ENCODE peak calls at places on chromosomes 16 and 17, in seven cellular contexts. X is uterus, U is IMR-90, T is vagina, Q is sigmoid colon, W is transverse colon, L is body of pancreas. H is an unnamed sample.

GRCh38 chr17:83195330-83196087 is 116.1 kb downstream of the METRNL start:
- DNase-seq in W (no peak), L (peak; percentile 59), X (peak; percentile 36), Q (peak; percentile 69), U (no peak), T (no peak), H (peak; percentile 25)

GRCh38 chr17:8581002-8581658 is 49.4 kb downstream of the MYH10 start:
- DNase-seq in W (no peak), X (no peak), Q (no peak), U (no peak), L (no peak), T (no peak), H (no peak)

GRCh38 chr17:35315283-35315682 is 58.1 kb downstream of the SLFN11 start:
- DNase-seq in T (no peak), U (peak; percentile 85), X (no peak), Q (no peak), W (no peak), L (no peak), H (no peak)

GRCh38 chr17:1759529-1759928 is 2.3 kb upstream of the SERPINF1 start:
- DNase-seq in T (no peak), L (no peak), W (no peak), U (no peak), Q (no peak), X (no peak), H (no peak)

GRCh38 chr17:78359936-78360370 is at the start of gene SOCS3:
- DNase-seq in W (peak; percentile 96), Q (peak; percentile 98), X (peak; percentile 96), L (peak; percentile 94), U (peak; percentile 94), T (no peak), H (peak; percentile 88)

GRCh38 chr16:69110406-69110805 is 5.0 kb downstream of the HAS3 start:
- DNase-seq in X (no peak), W (no peak), L (no peak), T (no peak), U (no peak), Q (no peak), H (no peak)

GRCh38 chr16:66275795-66276428 is 90.6 kb upstream of the CDH5 start:
- DNase-seq in Q (peak; percentile 27), W (peak; percentile 49), T (peak; percentile 49), X (no peak), L (peak; percentile 50), U (peak; percentile 76), H (peak; percentile 50)

GRCh38 chr16:12758670-12759558 is 44.8 kb downstream of the CPPED1 start:
- DNase-seq in U (no peak), L (no peak), T (no peak), X (no peak), W (no peak), Q (no peak), H (no peak)

GRCh38 chr17:55570360-55570759 is 59.1 kb upstream of the SMIM36 start:
- DNase-seq in Q (no peak), U (no peak), L (no peak), T (no peak), W (no peak), X (no peak), H (no peak)

GRCh38 chr16:68444058-68444657 is 4.2 kb downstream of the SMPD3 start:
- DNase-seq in U (peak; percentile 21), X (no peak), L (peak; percentile 37), W (peak; percentile 49), Q (no peak), T (no peak), H (peak; percentile 47)

GRCh38 chr17:74354123-74354522 is 7.5 kb downstream of the BTBD17 start:
- DNase-seq in W (peak; percentile 55), U (no peak), T (no peak), X (no peak), Q (no peak), L (no peak), H (peak; percentile 74)

GRCh38 chr17:45234641-45235040 is 13.0 kb downstream of the FMNL1 start:
- DNase-seq in Q (no peak), T (no peak), W (no peak), L (no peak), X (no peak), U (no peak), H (no peak)

GRCh38 chr17:20157078-20157360 is 147.9 kb downstream of the SPECC1 start:
- DNase-seq in U (no peak), W (peak; percentile 27), T (no peak), X (no peak), Q (no peak), L (no peak), H (no peak)

GRCh38 chr17:20156196-20157077 is 147.3 kb downstream of the SPECC1 start:
- DNase-seq in L (peak; percentile 60), Q (no peak), X (peak; percentile 18), W (peak; percentile 61), U (peak; percentile 25), T (no peak), H (peak; percentile 46)

GRCh38 chr17:20153231-20153630 is 144.1 kb downstream of the SPECC1 start:
- DNase-seq in U (no peak), T (no peak), L (no peak), Q (no peak), W (peak; percentile 11), X (no peak), H (no peak)

GRCh38 chr17:20154601-20155000 is 145.4 kb downstream of the SPECC1 start:
- DNase-seq in U (no peak), W (no peak), X (no peak), L (no peak), Q (no peak), T (no peak), H (no peak)

GRCh38 chr17:20155258-20156195 is 146.4 kb downstream of the SPECC1 start:
- DNase-seq in W (peak; percentile 99), U (peak; percentile 96), L (peak; percentile 97), Q (peak; percentile 95), T (no peak), X (peak; percentile 94), H (peak; percentile 100)
- TF ChIP-seq POLR2A in W (peak; percentile 86), U (peak; percentile 62), L (peak; percentile 80), Q (no peak), T (no peak), X (peak; percentile 50), H (no peak)

GRCh38 chr17:7114241-7114874 is at the start of gene ASGR2:
- DNase-seq in Q (no peak), T (no peak), U (no peak), W (no peak), L (no peak), X (no peak), H (no peak)

GRCh38 chr17:7113273-7114071 is 1.1 kb downstream of the ASGR2 start:
- DNase-seq in L (no peak), Q (no peak), X (no peak), W (no peak), U (no peak), T (no peak), H (no peak)

GRCh38 chr17:7110617-7111306 is 3.9 kb downstream of the ASGR2 start:
- DNase-seq in W (no peak), L (no peak), T (no peak), U (no peak), Q (no peak), X (no peak), H (no peak)

GRCh38 chr17:7111784-7112526 is 2.7 kb downstream of the ASGR2 start:
- DNase-seq in W (no peak), Q (no peak), U (no peak), X (no peak), L (no peak), T (no peak), H (no peak)

DNA sequence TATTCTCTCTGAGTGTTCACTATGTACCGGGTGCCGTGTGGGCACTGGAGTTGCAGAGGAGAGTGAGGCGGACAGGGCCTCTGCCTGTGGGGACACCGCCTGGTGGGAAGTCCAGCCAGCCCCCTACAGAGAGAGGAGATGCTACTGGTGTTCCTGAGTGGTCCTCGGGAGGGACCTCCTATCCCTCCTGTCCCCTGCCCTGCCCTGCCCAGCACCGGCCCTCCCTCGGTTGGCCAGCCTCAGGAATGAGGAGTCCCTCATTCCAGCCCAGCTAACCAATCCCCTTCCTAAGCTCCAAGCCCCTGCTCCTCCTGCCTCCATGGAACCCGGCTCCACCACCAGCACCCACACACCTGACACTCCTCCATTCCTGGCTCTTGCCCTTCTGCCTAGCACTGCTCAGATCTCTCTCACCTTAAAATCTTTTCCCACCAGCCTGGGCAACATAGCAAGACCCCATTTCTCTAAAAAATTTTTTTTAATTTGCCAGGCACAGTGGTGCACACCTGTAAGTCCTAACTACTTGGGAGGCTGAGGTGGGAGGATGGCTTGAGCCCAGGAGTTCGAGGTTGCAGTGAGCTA is 2.0 kb downstream of the ASGR2 start:
- DNase-seq in W (no peak), L (no peak), X (no peak), T (no peak), Q (no peak), U (no peak), H (no peak)
- TF ChIP-seq POLR2A in W (no peak), L (no peak), X (no peak), T (no peak), Q (no peak), U (no peak), H (no peak)

DNA sequence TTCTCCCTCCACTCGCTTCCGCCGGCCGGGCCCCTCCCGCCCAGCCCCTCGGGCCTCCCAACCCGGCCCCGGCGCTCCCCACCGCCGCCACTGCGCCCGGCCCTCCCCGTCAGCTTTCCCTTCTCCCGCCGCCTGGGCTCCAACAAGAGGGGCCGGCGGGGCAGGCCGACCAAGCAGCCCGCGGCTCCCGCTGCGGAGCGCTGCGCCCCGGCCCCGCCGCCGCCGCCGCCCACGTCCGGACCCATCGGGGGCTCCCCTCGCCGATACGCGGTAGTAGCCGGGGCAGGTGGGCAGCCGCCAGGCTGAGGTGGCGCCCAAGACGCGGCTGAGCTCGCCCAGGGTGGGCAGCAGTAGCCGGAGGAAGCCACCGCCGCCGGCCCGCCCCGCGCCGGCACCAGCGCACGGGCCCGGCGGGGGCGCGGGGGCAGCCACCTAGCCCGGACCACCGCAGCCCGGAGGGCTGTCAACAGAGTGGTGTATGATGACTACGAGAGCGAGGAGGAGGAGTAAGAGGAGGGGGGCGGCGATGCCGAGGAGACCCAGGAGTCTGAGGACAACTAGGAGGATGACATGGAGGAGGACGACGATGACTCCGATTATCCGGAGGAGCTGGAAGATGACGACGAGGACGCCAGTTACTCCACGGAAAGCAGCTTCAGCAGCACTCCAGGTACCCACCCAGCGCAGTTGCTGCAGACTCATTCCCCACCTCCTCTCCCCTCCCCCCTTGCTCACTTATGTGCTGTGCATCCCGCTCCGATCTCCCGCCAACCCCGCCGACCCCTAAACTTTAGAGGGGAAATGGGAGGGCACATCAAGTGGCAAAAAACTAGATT is 498 bp downstream of the LRRC37B start:
- DNase-seq in X (peak; percentile 27), U (peak; percentile 19), L (peak; percentile 17), Q (no peak), W (peak; percentile 28), T (no peak), H (peak; percentile 67)
- TF ChIP-seq POLR2A in X (no peak), U (no peak), L (no peak), Q (no peak), W (no peak), T (no peak), H (no peak)

DNA sequence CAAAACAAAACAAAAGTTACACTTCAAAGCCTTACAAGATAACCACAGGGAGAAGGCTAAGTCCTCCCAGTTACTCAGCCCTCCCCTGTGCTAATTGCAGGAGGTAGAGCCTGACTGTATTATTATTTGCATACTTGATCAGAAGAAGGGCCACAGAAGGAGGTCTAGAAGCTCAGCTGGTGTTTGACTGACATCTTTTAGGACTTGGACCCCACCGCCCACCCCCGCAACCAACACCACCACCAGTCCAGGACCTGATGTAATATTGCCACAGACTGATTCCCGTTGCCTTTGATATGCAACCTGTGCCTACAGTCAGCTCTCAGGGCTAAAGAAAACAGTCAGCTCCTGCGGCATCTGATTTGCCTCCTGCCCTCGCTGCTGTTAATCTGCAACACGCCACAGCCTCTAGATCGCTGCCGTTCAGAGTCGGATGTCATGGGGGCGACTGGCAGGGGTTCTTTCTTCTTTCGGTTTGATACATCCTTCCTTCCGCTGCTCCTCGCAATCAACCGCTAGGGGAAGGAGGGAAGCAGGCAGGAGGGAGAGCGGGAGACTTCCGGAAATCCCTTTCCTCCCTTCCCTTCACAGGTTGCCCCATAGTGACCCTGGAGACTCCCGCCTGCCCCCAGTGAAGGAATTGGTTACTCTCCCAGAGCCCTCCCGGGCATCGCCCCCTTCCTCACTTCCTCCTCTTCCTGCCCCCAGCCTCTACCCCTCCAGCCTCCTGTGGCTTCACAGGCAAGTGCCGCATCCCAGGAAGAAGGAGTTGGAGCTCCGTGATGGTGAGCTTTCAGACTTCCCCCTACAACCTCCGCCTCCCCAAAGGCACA is 90.5 kb upstream of the SOX9 start:
- DNase-seq in T (no peak), X (peak; percentile 16), W (peak; percentile 28), U (peak; percentile 61), Q (no peak), L (peak; percentile 38), H (peak; percentile 70)
- TF ChIP-seq POLR2A in T (no peak), X (no peak), W (no peak), U (no peak), Q (no peak), L (no peak), H (no peak)

H was measured in testis.